ENCODE peak calls at places on chromosomes 6 and 20, in four cellular contexts. One of them, this sample, is unnamed.

GRCh38 chr6:42429042-42429574 is 22.6 kb downstream of the TRERF1 start:
- DNase-seq in ovary: no peak
- DNase-seq in uterus: no peak
- DNase-seq in fibroblast of pulmonary artery: no peak
- DNase-seq in this sample: no peak

GRCh38 chr6:73062837-73063236 is 162.5 kb downstream of the KHDC1L start:
- DNase-seq in uterus: no peak
- DNase-seq in fibroblast of pulmonary artery: peak
- DNase-seq in ovary: no peak
- DNase-seq in this sample: peak

GRCh38 chr6:4928426-4928825 is 75.4 kb downstream of the RPP40 start:
- DNase-seq in uterus: no peak
- DNase-seq in ovary: no peak
- DNase-seq in fibroblast of pulmonary artery: peak
- DNase-seq in this sample: no peak

GRCh38 chr6:31581511-31582229 is 554 bp downstream of the LTB start:
- DNase-seq in fibroblast of pulmonary artery: no peak
- DNase-seq in uterus: no peak
- DNase-seq in ovary: no peak
- DNase-seq in this sample: no peak

GRCh38 chr20:38920851-38921250 is 5.4 kb upstream of the FAM83D start:
- DNase-seq in fibroblast of pulmonary artery: no peak
- DNase-seq in uterus: no peak
- DNase-seq in ovary: no peak
- DNase-seq in this sample: no peak

GRCh38 chr20:57658447-57659130 is 38.4 kb upstream of the ZBP1 start:
- DNase-seq in fibroblast of pulmonary artery: no peak
- DNase-seq in ovary: peak
- DNase-seq in uterus: no peak
- DNase-seq in this sample: no peak

GRCh38 chr6:151313060-151313459 is 73.3 kb downstream of the AKAP12 start:
- DNase-seq in uterus: no peak
- DNase-seq in ovary: peak
- DNase-seq in fibroblast of pulmonary artery: peak
- DNase-seq in this sample: no peak

GRCh38 chr6:138258991-138259390 is 40.7 kb upstream of the PBOV1 start:
- DNase-seq in uterus: no peak
- DNase-seq in fibroblast of pulmonary artery: no peak
- DNase-seq in ovary: no peak
- DNase-seq in this sample: no peak

GRCh38 chr20:22282696-22283095 is 301.7 kb downstream of the FOXA2 start:
- DNase-seq in uterus: no peak
- DNase-seq in fibroblast of pulmonary artery: no peak
- DNase-seq in ovary: no peak
- DNase-seq in this sample: no peak

GRCh38 chr6:24009319-24009718 is 116.7 kb upstream of the NRSN1 start:
- DNase-seq in uterus: no peak
- DNase-seq in fibroblast of pulmonary artery: no peak
- DNase-seq in ovary: no peak
- DNase-seq in this sample: no peak

GRCh38 chr6:7561153-7561964 is 19.9 kb downstream of the DSP start:
- DNase-seq in fibroblast of pulmonary artery: peak
- DNase-seq in ovary: no peak
- DNase-seq in uterus: no peak
- DNase-seq in this sample: no peak

GRCh38 chr6:135230702-135231468 is 49.8 kb downstream of the MYB start:
- DNase-seq in uterus: no peak
- DNase-seq in ovary: no peak
- DNase-seq in fibroblast of pulmonary artery: peak
- DNase-seq in this sample: no peak

GRCh38 chr20:49461894-49462293 is 20.6 kb downstream of the KCNB1 start:
- DNase-seq in uterus: no peak
- DNase-seq in fibroblast of pulmonary artery: no peak
- DNase-seq in ovary: no peak
- DNase-seq in this sample: no peak

DNA sequence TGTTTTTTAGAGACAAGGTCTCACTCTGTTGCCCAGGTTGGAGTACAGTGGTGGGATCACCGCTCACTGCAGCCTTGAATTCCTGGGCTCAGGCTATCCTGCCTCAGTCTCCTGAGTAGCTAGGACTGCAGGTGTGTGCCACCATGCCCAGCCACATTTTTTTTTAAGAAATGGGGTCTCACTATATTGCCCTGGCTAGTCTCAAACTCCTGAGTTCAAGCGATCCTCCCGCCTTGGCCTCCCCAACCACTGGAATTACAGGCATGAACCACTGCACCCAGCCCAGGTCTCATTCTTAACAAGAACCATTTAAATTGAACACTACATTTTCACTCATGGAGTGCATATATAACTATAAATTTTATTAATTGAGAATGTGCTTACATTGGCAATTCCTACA is 20.5 kb downstream of the RPF2 start:
- DNase-seq in fibroblast of pulmonary artery: no peak
- DNase-seq in uterus: no peak
- DNase-seq in ovary: no peak
- DNase-seq in this sample: no peak
- TF ChIP-seq CTCF in fibroblast of pulmonary artery: no peak
- TF ChIP-seq CTCF in uterus: no peak
- TF ChIP-seq CTCF in ovary: no peak
- TF ChIP-seq CTCF in this sample: no peak

DNA sequence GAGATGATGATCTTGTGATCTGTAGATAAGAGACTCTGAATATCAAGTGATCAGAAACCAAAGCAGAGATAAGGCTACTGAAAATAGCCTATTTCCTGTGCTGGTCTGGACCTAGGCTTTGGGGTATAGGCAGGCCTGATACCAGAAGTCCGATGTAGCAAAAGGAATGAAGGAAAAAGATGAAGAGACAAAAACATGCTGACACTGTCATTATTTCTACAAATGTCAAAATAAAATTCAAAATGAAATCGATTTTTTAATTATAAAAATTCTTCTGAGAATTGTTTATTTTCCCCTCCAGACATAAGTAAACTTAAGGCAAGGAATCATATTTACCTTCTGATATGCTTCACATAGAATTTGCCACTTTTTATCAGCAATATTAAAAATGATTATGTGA is 252.8 kb downstream of the PRKN start:
- DNase-seq in ovary: no peak
- DNase-seq in uterus: no peak
- DNase-seq in fibroblast of pulmonary artery: no peak
- DNase-seq in this sample: no peak
- TF ChIP-seq CTCF in ovary: no peak
- TF ChIP-seq CTCF in uterus: no peak
- TF ChIP-seq CTCF in fibroblast of pulmonary artery: no peak
- TF ChIP-seq CTCF in this sample: no peak

DNA sequence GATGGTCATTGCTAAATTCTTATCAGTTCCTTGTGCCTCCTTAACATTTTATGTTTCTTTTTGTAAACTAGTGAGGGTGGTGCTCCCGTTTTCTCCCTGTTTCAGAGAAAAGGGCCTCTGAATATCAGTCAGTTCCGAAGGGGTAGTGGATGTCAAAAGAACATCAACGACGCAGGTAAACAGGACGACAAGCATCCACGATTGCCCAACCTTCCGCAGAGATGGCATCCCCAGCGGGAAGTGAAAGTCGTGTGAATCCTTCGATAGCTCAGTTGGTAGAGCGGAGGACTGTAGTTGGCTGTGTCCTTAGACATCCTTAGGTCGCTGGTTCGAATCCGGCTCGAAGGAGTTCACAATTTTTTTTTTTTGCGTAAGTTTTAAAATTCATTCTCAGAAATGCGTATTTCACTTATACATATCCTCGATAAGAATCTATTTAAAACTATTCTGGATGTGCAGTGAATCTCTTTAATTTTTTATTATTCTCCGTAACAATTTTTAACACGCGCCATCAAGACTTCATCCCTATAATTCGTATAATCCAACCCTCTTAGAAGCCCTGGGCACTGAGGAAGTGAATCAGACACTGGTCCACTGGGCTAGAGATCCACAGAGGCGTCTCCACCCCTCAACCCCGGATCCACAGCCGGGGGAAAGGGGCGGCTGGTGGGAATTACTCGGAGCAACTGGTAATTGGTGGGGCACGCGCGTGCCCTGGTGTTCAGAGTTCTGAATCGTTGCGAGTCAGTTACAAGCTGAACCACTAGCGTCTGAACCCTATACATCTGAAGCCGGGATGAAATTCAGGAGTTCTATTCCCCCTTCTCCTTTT is 27.9 kb upstream of the ABT1 start:
- DNase-seq in uterus: peak
- DNase-seq in fibroblast of pulmonary artery: peak
- DNase-seq in ovary: peak
- DNase-seq in this sample: peak
- TF ChIP-seq CTCF in uterus: no peak
- TF ChIP-seq CTCF in fibroblast of pulmonary artery: peak
- TF ChIP-seq CTCF in ovary: no peak
- TF ChIP-seq CTCF in this sample: peak

DNA sequence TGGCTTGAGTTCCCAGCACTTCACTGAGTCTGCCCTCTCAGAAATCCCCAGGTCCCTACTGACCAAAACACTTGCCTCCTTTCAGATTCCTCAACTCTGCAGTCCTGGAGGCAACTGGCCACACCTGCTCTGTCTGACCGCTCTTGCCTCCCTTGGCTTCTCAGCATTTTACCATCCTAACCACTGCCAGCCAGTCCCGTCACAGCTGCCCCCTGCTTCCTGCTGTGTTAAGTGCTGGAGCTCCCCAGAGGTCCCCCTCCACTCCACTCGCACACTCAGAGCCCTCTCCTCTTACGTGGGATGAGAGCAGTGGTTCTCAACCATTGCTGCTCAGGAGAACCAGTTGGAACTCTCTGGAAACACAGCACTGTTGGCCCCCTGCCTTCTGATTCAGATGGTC is 20.5 kb downstream of the ADAT2 start:
- DNase-seq in ovary: no peak
- DNase-seq in fibroblast of pulmonary artery: no peak
- DNase-seq in uterus: no peak
- DNase-seq in this sample: no peak
- TF ChIP-seq CTCF in ovary: no peak
- TF ChIP-seq CTCF in fibroblast of pulmonary artery: no peak
- TF ChIP-seq CTCF in uterus: no peak
- TF ChIP-seq CTCF in this sample: no peak

GRCh38 chr20:34874094-34874654 is 1.5 kb upstream of the GGT7 start:
- DNase-seq in uterus: peak
- DNase-seq in fibroblast of pulmonary artery: peak
- DNase-seq in ovary: peak
- DNase-seq in this sample: peak

GRCh38 chr20:34873583-34874093 is 982 bp upstream of the GGT7 start:
- DNase-seq in ovary: no peak
- DNase-seq in fibroblast of pulmonary artery: no peak
- DNase-seq in uterus: no peak
- DNase-seq in this sample: no peak

GRCh38 chr20:34871966-34872603 is 571 bp downstream of the GGT7 start:
- DNase-seq in ovary: no peak
- DNase-seq in uterus: no peak
- DNase-seq in fibroblast of pulmonary artery: no peak
- DNase-seq in this sample: no peak

GRCh38 chr20:34871320-34871926 is 1.2 kb downstream of the GGT7 start:
- DNase-seq in uterus: no peak
- DNase-seq in ovary: no peak
- DNase-seq in fibroblast of pulmonary artery: no peak
- DNase-seq in this sample: no peak

DNA sequence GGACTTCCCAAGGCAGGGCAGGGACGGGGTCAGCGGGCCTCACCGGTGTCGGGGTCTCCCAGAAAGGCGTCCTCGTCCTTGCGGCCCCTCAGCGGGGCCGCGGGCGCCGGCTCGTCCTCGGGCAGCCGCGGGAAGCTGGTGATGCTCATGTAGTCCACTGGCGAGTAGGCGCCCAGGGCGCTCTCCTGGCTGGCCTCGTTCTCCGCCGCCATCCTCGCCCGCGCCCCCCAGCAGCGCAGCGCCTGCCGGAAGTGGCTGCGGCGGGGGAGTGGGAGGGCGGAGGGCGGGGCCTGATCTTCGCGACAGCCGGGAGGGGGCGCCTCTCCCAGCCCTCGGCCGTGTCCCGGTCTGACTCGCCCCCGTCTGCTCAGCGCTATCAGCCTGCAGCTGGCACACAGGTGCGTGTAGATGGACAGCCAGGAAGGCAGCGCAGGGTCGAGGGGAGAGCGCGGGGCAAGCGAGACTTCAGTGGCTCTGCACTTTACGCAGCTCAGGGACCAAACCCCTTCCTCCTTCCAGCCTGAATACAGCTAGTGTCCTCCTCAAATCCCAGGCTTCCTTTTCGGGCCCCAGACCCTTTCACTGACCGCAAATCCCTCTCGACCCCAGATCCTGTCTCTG is at the start of gene GGT7:
- DNase-seq in ovary: peak
- DNase-seq in fibroblast of pulmonary artery: peak
- DNase-seq in uterus: peak
- DNase-seq in this sample: peak
- TF ChIP-seq CTCF in ovary: peak
- TF ChIP-seq CTCF in fibroblast of pulmonary artery: peak
- TF ChIP-seq CTCF in uterus: peak
- TF ChIP-seq CTCF in this sample: peak

DNA sequence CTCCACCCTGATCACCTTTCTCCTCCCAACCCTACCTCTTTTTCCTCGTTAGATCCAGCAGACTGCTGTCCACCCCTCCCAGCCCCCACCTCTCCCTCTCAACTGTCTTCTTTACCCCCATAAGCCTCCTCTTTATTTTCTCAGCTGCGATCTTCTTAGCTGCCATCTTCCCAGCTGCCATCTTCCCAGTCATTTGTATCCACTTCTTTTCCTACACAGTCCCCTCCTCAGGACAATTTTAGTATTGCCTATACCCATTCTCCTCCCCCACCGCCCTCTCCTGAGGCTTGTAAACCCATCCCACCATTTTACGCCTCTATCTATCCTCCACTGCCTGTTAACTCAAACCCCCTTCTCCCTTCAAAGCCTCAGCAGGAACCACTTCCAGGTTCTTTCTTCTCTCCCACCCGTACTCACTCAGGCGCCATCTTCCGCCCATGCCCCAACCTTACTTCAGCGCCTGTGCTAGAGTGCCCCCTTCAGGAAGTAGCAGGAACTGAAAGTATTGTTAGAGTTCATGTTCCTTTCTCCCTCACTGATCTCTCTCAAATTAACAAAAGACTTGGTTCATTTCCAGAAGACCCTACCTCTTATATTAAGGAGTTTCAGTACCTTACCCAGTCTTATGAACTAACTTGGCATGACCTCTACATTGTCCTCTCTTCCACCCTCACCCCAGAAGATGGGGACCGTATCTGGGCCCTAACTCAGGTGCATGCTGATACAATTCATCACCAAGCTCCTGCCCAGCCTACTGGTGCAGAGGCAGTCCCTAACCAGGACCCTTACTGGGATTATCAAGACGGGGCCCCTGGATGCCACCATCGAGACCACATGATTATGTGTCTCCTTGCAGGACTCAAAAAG is 236.0 kb downstream of the ADGRG6 start:
- DNase-seq in uterus: no peak
- DNase-seq in ovary: no peak
- DNase-seq in fibroblast of pulmonary artery: peak
- DNase-seq in this sample: no peak
- TF ChIP-seq CTCF in uterus: no peak
- TF ChIP-seq CTCF in ovary: no peak
- TF ChIP-seq CTCF in fibroblast of pulmonary artery: peak
- TF ChIP-seq CTCF in this sample: peak

DNA sequence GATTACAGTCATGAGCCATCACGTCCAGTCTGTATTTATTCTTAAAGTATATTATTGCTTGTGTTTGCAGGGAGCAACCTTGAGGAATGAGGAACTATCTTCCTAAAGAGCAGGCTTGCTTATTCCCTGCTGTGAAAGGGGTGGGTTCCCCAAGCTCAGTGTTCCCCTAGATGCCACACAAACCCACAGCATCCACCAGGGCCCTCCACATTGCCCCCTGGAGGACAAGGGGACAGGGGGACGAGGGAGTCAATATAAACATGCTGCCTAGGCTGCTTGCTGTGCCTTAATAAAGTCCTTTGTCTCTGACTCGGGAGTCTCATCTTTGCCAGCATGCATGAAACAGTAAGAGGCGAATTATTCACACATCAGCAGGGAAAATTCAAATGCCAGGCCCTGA is 8.0 kb upstream of the IDH3B start:
- DNase-seq in ovary: no peak
- DNase-seq in uterus: no peak
- DNase-seq in fibroblast of pulmonary artery: no peak
- DNase-seq in this sample: no peak
- TF ChIP-seq CTCF in ovary: no peak
- TF ChIP-seq CTCF in uterus: no peak
- TF ChIP-seq CTCF in fibroblast of pulmonary artery: peak
- TF ChIP-seq CTCF in this sample: no peak

This sample was measured in AG09319.